ENCODE peak calls at places on chromosomes 3 and 15, in four cellular contexts. L is K562, D is A549, O is HCT116. A is an unnamed sample.

GRCh38 chr15:75718326-75718725 is 5.7 kb upstream of the CSPG4 start:
- DNase-seq in L (no peak), D (no peak), O (no peak), A (peak; percentile 67)

GRCh38 chr15:40439461-40440299 is 1.1 kb upstream of the BAHD1 start:
- DNase-seq in L (peak; percentile 89), D (peak; percentile 18), O (no peak), A (no peak)

GRCh38 chr15:84839714-84840113 is 22.6 kb downstream of the ALPK3 start:
- DNase-seq in L (no peak), D (no peak), O (no peak), A (peak; percentile 57)

GRCh38 chr3:148856404-148856803 is 8.7 kb upstream of the CPA3 start:
- DNase-seq in L (no peak), D (no peak), O (no peak), A (no peak)

GRCh38 chr3:113132571-113132996 is 78.8 kb upstream of the BOC start:
- DNase-seq in L (no peak), D (no peak), O (no peak), A (no peak)

GRCh38 chr15:78749831-78750230 is 61.4 kb downstream of the ADAMTS7 start:
- DNase-seq in L (no peak), D (no peak), O (no peak), A (no peak)

GRCh38 chr15:36294359-36294758 is 285.1 kb upstream of the CDIN1 start:
- DNase-seq in L (no peak), D (no peak), O (no peak), A (no peak)

GRCh38 chr3:125051715-125052581 is 3.8 kb downstream of the HEG1 start:
- DNase-seq in L (no peak), D (no peak), O (no peak), A (no peak)

GRCh38 chr15:57890351-57890750 is 175.2 kb downstream of the ALDH1A2 start:
- DNase-seq in L (no peak), D (no peak), O (no peak), A (no peak)

GRCh38 chr3:54863366-54863765 is 64.5 kb downstream of the LRTM1 start:
- DNase-seq in L (no peak), D (no peak), O (no peak), A (no peak)

GRCh38 chr15:83695901-83696425 is 42.0 kb downstream of the ADAMTSL3 start:
- DNase-seq in L (no peak), D (peak; percentile 13), O (no peak), A (no peak)

GRCh38 chr3:4509043-4509442 is 15.9 kb downstream of the ITPR1 start:
- DNase-seq in L (no peak), D (no peak), O (no peak), A (no peak)

GRCh38 chr3:129673012-129673411 is 66.5 kb upstream of the PLXND1 start:
- DNase-seq in L (peak; percentile 13), D (no peak), O (no peak), A (no peak)

GRCh38 chr3:158465074-158465473 is 105.9 kb upstream of the MLF1 start:
- DNase-seq in L (peak; percentile 3), D (no peak), O (no peak), A (no peak)

GRCh38 chr3:37862712-37863551 is 1.3 kb downstream of the CTDSPL start:
- DNase-seq in L (peak; percentile 20), D (peak; percentile 42), O (no peak), A (peak; percentile 88)

GRCh38 chr3:9349321-9350117 is 13.3 kb upstream of the THUMPD3 start:
- DNase-seq in L (peak; percentile 23), D (no peak), O (no peak), A (no peak)

GRCh38 chr15:43212299-43212698 is 8.5 kb downstream of the EPB42 start:
- DNase-seq in L (no peak), D (no peak), O (no peak), A (peak; percentile 49)

GRCh38 chr3:73665317-73665716 is 40.6 kb upstream of the PDZRN3 start:
- DNase-seq in L (no peak), D (no peak), O (no peak), A (no peak)

DNA sequence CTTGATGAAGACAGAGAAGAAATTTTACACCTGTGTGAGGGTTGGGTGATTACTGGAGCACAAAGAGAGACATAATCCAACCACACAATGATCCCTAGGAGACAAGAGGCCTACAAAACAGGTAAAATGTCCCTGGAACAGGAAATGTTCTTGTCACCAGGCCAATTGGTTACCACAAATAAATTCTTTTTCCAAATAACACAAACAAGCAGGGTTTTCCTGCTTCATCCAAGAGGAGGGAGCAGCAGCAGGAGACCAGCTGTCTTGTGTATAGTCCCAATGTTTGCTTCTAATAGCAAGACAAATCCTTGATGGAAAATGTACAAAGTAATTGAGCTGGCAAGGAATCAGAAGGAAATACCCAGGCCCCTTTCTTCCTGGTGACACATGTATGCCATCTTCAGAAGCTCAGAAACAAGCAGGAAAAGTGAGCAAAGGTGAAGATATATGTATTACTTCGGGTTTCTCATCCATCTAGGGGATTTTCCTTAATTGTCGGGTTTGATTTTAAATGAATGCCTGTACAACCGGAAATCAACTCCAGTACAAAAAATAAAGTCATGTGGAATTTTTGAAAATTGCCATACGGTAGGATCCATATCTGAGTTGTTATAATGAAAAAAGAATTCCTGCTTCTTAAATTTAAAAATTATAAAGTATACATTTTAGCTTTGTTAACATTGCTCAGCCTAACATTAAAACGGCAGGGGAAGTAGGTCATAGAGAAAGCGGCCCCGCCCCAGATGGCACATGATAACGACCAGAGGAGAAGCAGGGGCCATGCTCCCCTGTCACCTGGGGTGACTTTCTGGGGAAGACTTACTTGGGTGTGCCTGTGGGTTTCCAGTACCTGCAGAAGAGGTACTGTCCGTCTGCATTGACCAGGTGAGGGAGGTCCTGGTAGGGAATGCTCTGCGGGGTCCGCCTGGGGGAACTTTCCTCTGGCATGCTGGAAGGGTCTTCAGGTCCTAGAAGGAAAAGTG is 1.2 kb downstream of the MGLL start:
- DNase-seq in L (no peak), D (no peak), O (no peak), A (no peak)
- H3K4me3 ChIP-seq in L (no peak overlapping the region), D (peak overlapping the region; percentile 76), O (peak overlapping the region; percentile 75), A (no peak overlapping the region)

DNA sequence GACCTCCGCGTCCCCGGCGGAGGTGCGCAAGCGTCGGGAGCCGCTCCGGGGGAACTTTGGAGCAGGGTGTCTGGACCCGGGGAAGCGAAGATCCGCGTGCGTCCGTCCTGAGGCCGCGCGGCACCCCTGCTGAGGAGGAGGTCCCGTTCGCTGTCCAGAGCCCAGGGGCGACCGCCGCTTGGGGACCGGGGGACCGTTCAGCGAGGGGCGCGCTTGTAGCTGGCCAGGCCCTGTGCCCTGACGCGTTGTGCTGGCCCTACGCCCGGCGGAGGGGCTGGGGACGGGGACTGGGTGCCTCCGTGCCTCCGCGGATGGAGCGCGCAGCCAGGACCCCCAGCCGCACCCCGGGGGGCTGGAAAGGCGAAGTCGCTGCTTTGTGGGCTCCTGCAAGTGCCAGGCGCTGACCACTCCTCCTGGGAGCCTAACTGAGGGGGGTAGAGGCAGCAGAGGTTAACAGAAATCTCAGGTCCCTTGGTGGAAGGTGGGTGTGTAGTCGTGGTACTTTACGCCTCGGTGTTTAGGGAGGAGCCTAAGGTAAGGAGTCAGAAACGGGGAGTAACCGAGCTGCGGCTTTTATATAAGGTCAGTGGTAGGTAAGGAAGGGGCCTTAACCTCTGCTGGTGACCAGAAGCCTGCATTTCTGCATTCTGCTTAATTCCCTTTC is at the start of gene PPARG:
- DNase-seq in L (no peak), D (peak; percentile 84), O (peak; percentile 73), A (peak; percentile 87)
- TF ChIP-seq POLR2A in L (no peak), D (no peak), O (no peak), A (no peak)

DNA sequence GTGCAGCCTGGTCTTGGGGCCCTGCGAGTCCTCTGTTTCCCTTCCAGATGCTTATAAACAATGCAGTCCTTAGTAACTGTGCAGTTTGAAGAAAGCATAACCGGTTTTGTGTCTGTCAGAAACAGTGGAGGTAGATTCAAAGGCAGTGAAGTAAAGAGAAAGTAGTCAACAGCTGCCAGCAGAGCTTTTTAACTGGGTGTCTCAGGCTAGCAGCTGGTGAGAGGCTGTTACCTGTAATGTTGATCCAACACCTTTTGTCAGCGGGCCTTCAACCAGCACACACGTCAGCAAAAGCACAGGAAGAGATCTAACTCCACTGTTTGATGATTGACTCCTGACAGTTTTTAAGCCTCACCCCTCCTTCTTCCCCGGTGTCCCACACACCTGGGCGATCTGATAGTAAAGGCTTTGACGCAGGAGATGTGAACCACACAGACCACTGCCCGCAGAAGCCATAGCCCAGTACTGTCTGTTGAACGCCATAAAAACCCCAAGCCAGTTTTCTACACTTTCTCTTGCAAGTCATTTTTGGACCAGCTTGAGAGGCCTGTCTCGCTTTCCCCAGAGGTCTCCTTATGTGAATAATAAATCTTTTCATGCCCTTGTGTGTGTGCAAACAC is 178.0 kb downstream of the FMN1 start:
- DNase-seq in L (no peak), D (no peak), O (no peak), A (no peak)
- TF ChIP-seq CTCF in L (no peak), D (no peak), O (no peak), A (no peak)

DNA sequence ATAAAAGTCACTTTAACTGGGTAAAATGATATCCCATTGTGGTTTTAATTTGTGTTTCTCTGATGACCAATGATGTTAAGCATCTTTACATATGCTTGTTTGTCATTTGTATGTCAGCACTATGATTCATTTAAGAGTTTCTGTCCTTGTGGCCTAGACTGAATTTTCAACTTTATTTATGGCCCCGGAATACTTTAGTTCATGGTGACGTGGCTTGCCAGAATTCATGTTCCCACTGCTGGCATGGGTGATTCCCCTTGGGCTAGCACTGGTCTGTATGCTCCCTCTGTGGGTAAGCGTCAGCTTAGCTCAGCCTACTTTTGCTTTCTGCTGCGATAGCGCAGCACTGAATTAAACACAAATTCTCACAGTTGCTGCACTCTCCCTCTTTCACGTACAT is 436.3 kb upstream of the SGO1 start:
- DNase-seq in L (no peak), D (no peak), O (no peak), A (no peak)
- H3K4me3 ChIP-seq in L (no peak overlapping the region), D (no peak overlapping the region), O (no peak overlapping the region), A (no peak overlapping the region)

DNA sequence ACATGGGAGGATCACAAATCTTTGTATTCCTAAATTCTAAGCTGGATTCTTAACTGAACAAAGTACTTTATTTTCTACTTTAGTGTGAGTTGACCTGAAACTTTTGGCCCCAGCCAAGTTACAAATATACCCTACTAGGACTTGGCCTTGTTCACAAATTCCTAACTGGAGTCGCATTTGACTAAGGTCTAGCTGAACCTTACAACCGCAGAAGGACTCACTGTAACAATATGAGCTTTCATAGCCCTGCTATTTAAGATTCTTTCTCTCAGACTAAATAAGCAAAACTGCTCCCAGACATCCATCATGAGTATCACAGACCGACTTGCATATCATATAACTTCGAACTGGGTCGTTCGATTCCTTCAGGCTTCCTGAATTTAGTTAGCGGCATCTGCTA is 28.3 kb upstream of the ADAMTS9 start:
- DNase-seq in L (no peak), D (no peak), O (no peak), A (no peak)
- TF ChIP-seq POLR2A in L (no peak), D (no peak), O (no peak), A (no peak)